ENCODE peak calls at places on chromosomes 2 and 18, in seven cellular contexts. P is NCI-H774, F is midbrain, A is SJSA1, I is SHP77, S is left lung, K is NCI-H1417. M is an unnamed sample.

GRCh38 chr2:62724886-62725711 is 19.6 kb downstream of the EHBP1 start:
- DNase-seq in P (no peak), F (peak), A (peak), I (peak), S (no peak), K (no peak), M (no peak)

GRCh38 chr18:10114727-10115463 is 201.1 kb downstream of the VAPA start:
- DNase-seq in P (no peak), F (no peak), A (no peak), I (no peak), S (no peak), K (peak), M (no peak)

GRCh38 chr2:5691659-5692529 is at the start of gene SOX11:
- DNase-seq in P (peak), F (peak), A (peak), I (peak), S (no peak), K (peak), M (no peak)

GRCh38 chr2:166067204-166067603 is 60.6 kb downstream of the SCN1A start:
- DNase-seq in P (no peak), F (no peak), A (no peak), I (no peak), S (no peak), K (no peak), M (no peak)

GRCh38 chr18:42268793-42269192 is 313.8 kb downstream of the PIK3C3 start:
- DNase-seq in P (no peak), F (no peak), A (peak), I (no peak), S (no peak), K (no peak), M (no peak)

GRCh38 chr2:231397011-231397927 is 1.8 kb downstream of the B3GNT7 start:
- DNase-seq in P (no peak), F (no peak), A (no peak), I (no peak), S (no peak), K (no peak), M (no peak)

GRCh38 chr2:66113988-66114625 is 320.8 kb upstream of the MEIS1 start:
- DNase-seq in P (no peak), F (no peak), A (no peak), I (no peak), S (no peak), K (no peak), M (no peak)

GRCh38 chr2:137228566-137228965 is 463.2 kb downstream of the THSD7B start:
- DNase-seq in P (no peak), F (no peak), A (no peak), I (no peak), S (no peak), K (no peak), M (no peak)

GRCh38 chr2:106053116-106053515 is 141.0 kb downstream of the UXS1 start:
- DNase-seq in P (no peak), F (no peak), A (no peak), I (no peak), S (no peak), K (no peak), M (no peak)

GRCh38 chr2:205879362-205879761 is 197.1 kb downstream of the NRP2 start:
- DNase-seq in P (peak), F (no peak), A (no peak), I (peak), S (no peak), K (peak), M (no peak)

GRCh38 chr2:192741889-192742288 is 547.2 kb upstream of the TMEFF2 start:
- DNase-seq in P (no peak), F (no peak), A (no peak), I (no peak), S (no peak), K (no peak), M (no peak)

GRCh38 chr2:30984141-30984540 is 154.1 kb downstream of the GALNT14 start:
- DNase-seq in P (no peak), F (no peak), A (no peak), I (no peak), S (no peak), K (no peak), M (no peak)

GRCh38 chr2:172950565-172950964 is 125.1 kb upstream of the MAP3K20 start:
- DNase-seq in P (no peak), F (no peak), A (no peak), I (no peak), S (no peak), K (no peak), M (no peak)

GRCh38 chr18:52670903-52671302 is 330.9 kb downstream of the DCC start:
- DNase-seq in P (no peak), F (peak), A (no peak), I (peak), S (no peak), K (peak), M (no peak)

GRCh38 chr2:20635698-20636584 is 15.0 kb downstream of the HS1BP3 start:
- DNase-seq in P (peak), F (peak), A (peak), I (peak), S (peak), K (peak), M (peak)

GRCh38 chr2:239814917-239815637 is 210.1 kb downstream of the NDUFA10 start:
- DNase-seq in P (no peak), F (no peak), A (peak), I (no peak), S (no peak), K (no peak), M (no peak)

GRCh38 chr18:28062446-28062845 is 114.5 kb downstream of the CDH2 start:
- DNase-seq in P (no peak), F (no peak), A (no peak), I (no peak), S (no peak), K (no peak), M (no peak)

GRCh38 chr2:231197741-231198290 is 615 bp upstream of the ARMC9 start:
- DNase-seq in P (no peak), F (no peak), A (no peak), I (no peak), S (no peak), K (peak), M (no peak)

GRCh38 chr2:229901819-229902218 is 20.0 kb downstream of the TRIP12 start:
- DNase-seq in P (no peak), F (no peak), A (peak), I (no peak), S (no peak), K (no peak), M (no peak)

GRCh38 chr2:72931280-72931910 is 14.1 kb downstream of the EMX1 start:
- DNase-seq in P (no peak), F (no peak), A (no peak), I (no peak), S (peak), K (no peak), M (peak)

GRCh38 chr2:104250635-104251034 is 603.3 kb upstream of the POU3F3 start:
- DNase-seq in P (no peak), F (no peak), A (no peak), I (no peak), S (no peak), K (no peak), M (no peak)

GRCh38 chr2:100185516-100185915 is 43.1 kb upstream of the AFF3 start:
- DNase-seq in P (no peak), F (no peak), A (no peak), I (no peak), S (no peak), K (no peak), M (no peak)

GRCh38 chr2:135744761-135745314 is 3.2 kb downstream of the UBXN4 start:
- DNase-seq in P (no peak), F (no peak), A (no peak), I (no peak), S (no peak), K (no peak), M (no peak)

GRCh38 chr2:173574713-173575112 is 220.0 kb downstream of the CDCA7 start:
- DNase-seq in P (no peak), F (no peak), A (no peak), I (no peak), S (no peak), K (no peak), M (no peak)